ENCODE peak calls at places on chromosomes 3 and 15, in six cellular contexts. One of them, this sample, is unnamed.

GRCh38 chr3:11430207-11430606 is 158.0 kb downstream of the ATG7 start:
- DNase-seq in colonic mucosa: no peak
- DNase-seq in T-helper 2 cell: no peak
- DNase-seq in GDM1: no peak
- DNase-seq in stimulated activated CD8-positive, alpha-beta memory T cell treated with anti-CD3 and anti-CD28 coated beads, Interleukin-7, amount 100 ng/mL, for 1 hour: no peak
- DNase-seq in myocyte: no peak
- DNase-seq in this sample: no peak

GRCh38 chr15:71780349-71780976 is 29.9 kb upstream of the NR2E3 start:
- DNase-seq in T-helper 2 cell: no peak
- DNase-seq in GDM1: peak
- DNase-seq in stimulated activated CD8-positive, alpha-beta memory T cell treated with anti-CD3 and anti-CD28 coated beads, Interleukin-7, amount 100 ng/mL, for 1 hour: no peak
- DNase-seq in myocyte: peak
- DNase-seq in colonic mucosa: no peak
- DNase-seq in this sample: no peak

GRCh38 chr3:35946857-35947514 is 307.7 kb downstream of the ARPP21 start:
- DNase-seq in myocyte: no peak
- DNase-seq in T-helper 2 cell: no peak
- DNase-seq in GDM1: no peak
- DNase-seq in colonic mucosa: peak
- DNase-seq in stimulated activated CD8-positive, alpha-beta memory T cell treated with anti-CD3 and anti-CD28 coated beads, Interleukin-7, amount 100 ng/mL, for 1 hour: no peak
- DNase-seq in this sample: no peak

GRCh38 chr3:17258823-17259436 is 374.2 kb downstream of the PLCL2 start:
- DNase-seq in colonic mucosa: no peak
- DNase-seq in T-helper 2 cell: no peak
- DNase-seq in myocyte: peak
- DNase-seq in stimulated activated CD8-positive, alpha-beta memory T cell treated with anti-CD3 and anti-CD28 coated beads, Interleukin-7, amount 100 ng/mL, for 1 hour: no peak
- DNase-seq in GDM1: peak
- DNase-seq in this sample: no peak

GRCh38 chr3:11668243-11669232 is 24.8 kb upstream of the VGLL4 start:
- DNase-seq in myocyte: no peak
- DNase-seq in stimulated activated CD8-positive, alpha-beta memory T cell treated with anti-CD3 and anti-CD28 coated beads, Interleukin-7, amount 100 ng/mL, for 1 hour: no peak
- DNase-seq in GDM1: no peak
- DNase-seq in T-helper 2 cell: no peak
- DNase-seq in colonic mucosa: no peak
- DNase-seq in this sample: no peak

GRCh38 chr3:140234256-140234655 is 299.3 kb downstream of the CLSTN2 start:
- DNase-seq in colonic mucosa: no peak
- DNase-seq in GDM1: no peak
- DNase-seq in stimulated activated CD8-positive, alpha-beta memory T cell treated with anti-CD3 and anti-CD28 coated beads, Interleukin-7, amount 100 ng/mL, for 1 hour: no peak
- DNase-seq in myocyte: peak
- DNase-seq in T-helper 2 cell: no peak
- DNase-seq in this sample: no peak

GRCh38 chr3:64658001-64658400 is 29.8 kb downstream of the ADAMTS9 start:
- DNase-seq in stimulated activated CD8-positive, alpha-beta memory T cell treated with anti-CD3 and anti-CD28 coated beads, Interleukin-7, amount 100 ng/mL, for 1 hour: no peak
- DNase-seq in GDM1: no peak
- DNase-seq in colonic mucosa: no peak
- DNase-seq in T-helper 2 cell: no peak
- DNase-seq in myocyte: no peak
- DNase-seq in this sample: no peak

GRCh38 chr3:94115482-94115881 is 52.6 kb downstream of the NSUN3 start:
- DNase-seq in T-helper 2 cell: no peak
- DNase-seq in colonic mucosa: no peak
- DNase-seq in GDM1: no peak
- DNase-seq in myocyte: peak
- DNase-seq in stimulated activated CD8-positive, alpha-beta memory T cell treated with anti-CD3 and anti-CD28 coated beads, Interleukin-7, amount 100 ng/mL, for 1 hour: no peak
- DNase-seq in this sample: no peak

GRCh38 chr15:51260262-51260661 is 78.1 kb downstream of the CYP19A1 start:
- DNase-seq in stimulated activated CD8-positive, alpha-beta memory T cell treated with anti-CD3 and anti-CD28 coated beads, Interleukin-7, amount 100 ng/mL, for 1 hour: no peak
- DNase-seq in myocyte: no peak
- DNase-seq in colonic mucosa: no peak
- DNase-seq in GDM1: no peak
- DNase-seq in T-helper 2 cell: no peak
- DNase-seq in this sample: no peak

GRCh38 chr3:157427906-157428305 is 8.7 kb upstream of the PTX3 start:
- DNase-seq in GDM1: no peak
- DNase-seq in T-helper 2 cell: no peak
- DNase-seq in colonic mucosa: no peak
- DNase-seq in myocyte: no peak
- DNase-seq in stimulated activated CD8-positive, alpha-beta memory T cell treated with anti-CD3 and anti-CD28 coated beads, Interleukin-7, amount 100 ng/mL, for 1 hour: no peak
- DNase-seq in this sample: no peak

GRCh38 chr3:187396661-187397060 is 28.5 kb downstream of the RTP4 start:
- DNase-seq in colonic mucosa: no peak
- DNase-seq in GDM1: no peak
- DNase-seq in T-helper 2 cell: no peak
- DNase-seq in stimulated activated CD8-positive, alpha-beta memory T cell treated with anti-CD3 and anti-CD28 coated beads, Interleukin-7, amount 100 ng/mL, for 1 hour: no peak
- DNase-seq in myocyte: no peak
- DNase-seq in this sample: no peak

GRCh38 chr15:100338971-100339444 is 2.8 kb downstream of the ADAMTS17 start:
- DNase-seq in stimulated activated CD8-positive, alpha-beta memory T cell treated with anti-CD3 and anti-CD28 coated beads, Interleukin-7, amount 100 ng/mL, for 1 hour: no peak
- DNase-seq in myocyte: peak
- DNase-seq in colonic mucosa: peak
- DNase-seq in T-helper 2 cell: no peak
- DNase-seq in GDM1: peak
- DNase-seq in this sample: peak

GRCh38 chr3:132509096-132509495 is 88.0 kb upstream of the ACKR4 start:
- DNase-seq in colonic mucosa: no peak
- DNase-seq in T-helper 2 cell: no peak
- DNase-seq in GDM1: no peak
- DNase-seq in stimulated activated CD8-positive, alpha-beta memory T cell treated with anti-CD3 and anti-CD28 coated beads, Interleukin-7, amount 100 ng/mL, for 1 hour: no peak
- DNase-seq in myocyte: no peak
- DNase-seq in this sample: no peak